ENCODE peak calls at places on chromosomes 4 and X, in four cellular contexts. Z is H9, U is right lobe of liver, W is body of pancreas. B is an unnamed sample.

GRCh38 chr4:158410272-158410671 is 111.4 kb upstream of the RXFP1 start:
- DNase-seq in Z (no peak), U (no peak), W (no peak), B (no peak)

GRCh38 chr4:123102897-123103489 is 180.6 kb upstream of the NUDT6 start:
- DNase-seq in Z (no peak), U (no peak), W (no peak), B (no peak)

GRCh38 chr4:76624271-76624681 is 189.2 kb downstream of the SHROOM3 start:
- DNase-seq in Z (peak; percentile 46), U (no peak), W (peak; percentile 86), B (peak; percentile 91)

GRCh38 chr4:113383111-113383785 is 333.8 kb downstream of the ANK2 start:
- DNase-seq in Z (no peak), U (no peak), W (no peak), B (no peak)

GRCh38 chr4:158777423-158777822 is 8.6 kb downstream of the FNIP2 start:
- DNase-seq in Z (no peak), U (no peak), W (peak; percentile 24), B (no peak)

GRCh38 chrX:103607385-103608304 is at the start of gene TCEAL3:
- DNase-seq in Z (peak; percentile 82), U (peak; percentile 57), W (peak; percentile 70), B (peak; percentile 85)

GRCh38 chrX:3393581-3394111 is 47.2 kb upstream of the MXRA5 start:
- DNase-seq in Z (no peak), U (no peak), W (no peak), B (no peak)

GRCh38 chr4:78566834-78567501 is 15.4 kb downstream of the ANXA3 start:
- DNase-seq in Z (no peak), U (no peak), W (no peak), B (no peak)

GRCh38 chr4:12703076-12703475 is 781.1 kb downstream of the RAB28 start:
- DNase-seq in Z (no peak), U (no peak), W (no peak), B (no peak)

GRCh38 chr4:136319789-136320470 is 1212.4 kb downstream of the PCDH18 start:
- DNase-seq in Z (no peak), U (no peak), W (no peak), B (no peak)

GRCh38 chr4:1305261-1305711 is 15.6 kb downstream of the MAEA start:
- DNase-seq in Z (no peak), U (peak; percentile 41), W (no peak), B (no peak)

GRCh38 chrX:17596051-17596450 is 141.2 kb upstream of the SCML1 start:
- DNase-seq in Z (no peak), U (no peak), W (no peak), B (no peak)

GRCh38 chrX:123081766-123082165 is 102.3 kb upstream of the GRIA3 start:
- DNase-seq in Z (no peak), U (no peak), W (no peak), B (no peak)

GRCh38 chr4:10893417-10893816 is 208.8 kb upstream of the CLNK start:
- DNase-seq in Z (peak; percentile 32), U (no peak), W (no peak), B (no peak)

GRCh38 chrX:101219840-101220191 is 230 bp downstream of the DRP2 start:
- DNase-seq in Z (no peak), U (no peak), W (no peak), B (no peak)

GRCh38 chrX:151624677-151625076 is 61.2 kb downstream of the PASD1 start:
- DNase-seq in Z (no peak), U (no peak), W (no peak), B (no peak)

GRCh38 chr4:114386637-114387233 is 211.9 kb upstream of the UGT8 start:
- DNase-seq in Z (no peak), U (no peak), W (no peak), B (no peak)

GRCh38 chrX:9379697-9380551 is 84.9 kb upstream of the TBL1X start:
- DNase-seq in Z (no peak), U (no peak), W (no peak), B (no peak)

GRCh38 chr4:7524064-7524682 is 89.4 kb upstream of the PSAPL1 start:
- DNase-seq in Z (no peak), U (no peak), W (no peak), B (no peak)

GRCh38 chr4:52015366-52015765 is 4.8 kb downstream of the LRRC66 start:
- DNase-seq in Z (no peak), U (no peak), W (no peak), B (no peak)

GRCh38 chr4:128600410-128600809 is 209.1 kb upstream of the JADE1 start:
- DNase-seq in Z (no peak), U (no peak), W (peak; percentile 61), B (no peak)

GRCh38 chr4:184845367-184846011 is 19.7 kb upstream of the ACSL1 start:
- DNase-seq in Z (no peak), U (no peak), W (no peak), B (no peak)

GRCh38 chr4:168516841-168517240 is 20.0 kb downstream of the PALLD start:
- DNase-seq in Z (no peak), U (no peak), W (peak; percentile 56), B (no peak)

GRCh38 chr4:89001647-89002518 is 55.1 kb downstream of the FAM13A start:
- DNase-seq in Z (no peak), U (no peak), W (peak; percentile 62), B (no peak)
- H3K27ac ChIP-seq in Z (no peak overlapping the region), U (no peak overlapping the region), W (peak overlapping the region; percentile 55), B (no peak overlapping the region)

GRCh38 chr4:170089274-170089742 is 448 bp downstream of the AADAT start:
- DNase-seq in Z (peak; percentile 60), U (no peak), W (peak; percentile 22), B (no peak)
- TF ChIP-seq CTCF in Z (peak; percentile 9), U (no peak), W (no peak), B (no peak)

DNA sequence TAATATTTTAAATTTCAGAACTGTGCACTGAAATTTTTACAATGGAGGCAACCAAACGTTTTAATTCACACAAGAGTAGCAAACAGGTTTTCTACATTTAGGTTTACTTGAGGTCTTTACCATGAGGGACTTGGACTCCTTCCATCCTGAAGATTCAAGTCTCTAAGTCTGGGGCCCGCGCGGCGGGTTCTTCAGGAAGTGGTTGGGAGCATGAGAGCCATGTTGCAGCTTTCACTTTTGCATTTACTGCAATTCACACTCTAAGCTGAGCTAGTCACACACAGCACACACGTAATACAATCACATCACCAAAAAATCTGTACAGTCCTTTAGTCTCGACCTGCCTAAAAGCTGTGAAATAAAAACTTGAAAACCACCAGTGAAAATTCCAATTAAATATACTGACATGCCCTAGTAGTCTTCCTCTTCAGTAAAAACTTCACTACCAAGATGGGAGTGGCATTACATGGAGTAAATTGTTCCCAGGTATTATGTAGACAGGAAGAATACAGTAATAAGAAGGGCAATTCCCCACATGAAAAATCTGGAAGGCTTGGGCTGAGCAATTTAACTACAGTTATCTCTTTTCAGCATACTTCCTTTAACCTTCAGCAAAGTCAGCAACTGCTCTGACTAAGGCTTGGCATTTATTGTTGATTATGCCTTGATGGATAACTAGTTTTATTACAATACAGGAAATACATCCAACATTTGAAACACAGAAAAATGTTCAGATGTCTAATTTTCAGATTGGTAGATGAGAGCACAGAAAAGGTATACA is 571.1 kb upstream of the DIPK2B start:
- DNase-seq in Z (no peak), U (peak; percentile 63), W (no peak), B (no peak)
- H3K27ac ChIP-seq in Z (no peak overlapping the region), U (no peak overlapping the region), W (no peak overlapping the region), B (peak overlapping the region; percentile 51)

GRCh38 chrX:39440734-39441305 is 639.6 kb downstream of the MID1IP1 start:
- DNase-seq in Z (no peak), U (no peak), W (no peak), B (no peak)

GRCh38 chrX:39437670-39438441 is 636.6 kb downstream of the MID1IP1 start:
- DNase-seq in Z (no peak), U (no peak), W (no peak), B (no peak)

GRCh38 chrX:39439910-39440733 is 638.9 kb downstream of the MID1IP1 start:
- DNase-seq in Z (no peak), U (no peak), W (no peak), B (no peak)

GRCh38 chrX:39442332-39442731 is 641.1 kb downstream of the MID1IP1 start:
- DNase-seq in Z (no peak), U (no peak), W (no peak), B (no peak)

GRCh38 chrX:39438603-39439602 is 637.6 kb downstream of the MID1IP1 start:
- DNase-seq in Z (no peak), U (no peak), W (no peak), B (no peak)
- TF ChIP-seq CTCF in Z (peak; percentile 47), U (peak; percentile 8), W (no peak), B (no peak)

DNA sequence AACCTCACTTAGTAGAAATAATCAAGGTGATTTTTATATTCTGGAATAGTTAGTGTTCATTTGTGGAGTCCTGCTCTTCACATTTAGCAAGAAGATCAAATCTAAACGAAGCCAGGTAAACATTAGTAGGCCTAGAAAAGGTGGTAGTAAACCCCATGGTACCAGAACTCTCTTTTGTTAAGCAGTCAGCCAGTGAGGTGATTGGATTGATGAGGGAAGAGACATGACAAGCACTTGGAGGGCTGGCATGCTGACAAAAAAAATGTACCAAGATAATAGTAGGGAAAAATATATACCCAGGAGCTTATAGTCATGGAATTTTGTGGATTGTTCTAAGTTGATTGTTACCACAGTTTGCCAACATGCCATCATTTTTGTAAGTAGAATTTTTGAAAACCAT is 163.8 kb downstream of the BANK1 start:
- DNase-seq in Z (no peak), U (no peak), W (no peak), B (no peak)
- H3K27ac ChIP-seq in Z (peak overlapping the region; percentile 78), U (no peak overlapping the region), W (no peak overlapping the region), B (no peak overlapping the region)

GRCh38 chrX:132171478-132171877 is 43.7 kb upstream of the FRMD7 start:
- DNase-seq in Z (no peak), U (no peak), W (no peak), B (no peak)
- TF ChIP-seq CTCF in Z (peak; percentile 19), U (peak; percentile 42), W (no peak), B (no peak)

GRCh38 chr4:87819281-87819919 is 13.4 kb upstream of the MEPE start:
- DNase-seq in Z (peak; percentile 55), U (no peak), W (no peak), B (no peak)
- H3K27ac ChIP-seq in Z (no peak overlapping the region), U (no peak overlapping the region), W (no peak overlapping the region), B (no peak overlapping the region)

DNA sequence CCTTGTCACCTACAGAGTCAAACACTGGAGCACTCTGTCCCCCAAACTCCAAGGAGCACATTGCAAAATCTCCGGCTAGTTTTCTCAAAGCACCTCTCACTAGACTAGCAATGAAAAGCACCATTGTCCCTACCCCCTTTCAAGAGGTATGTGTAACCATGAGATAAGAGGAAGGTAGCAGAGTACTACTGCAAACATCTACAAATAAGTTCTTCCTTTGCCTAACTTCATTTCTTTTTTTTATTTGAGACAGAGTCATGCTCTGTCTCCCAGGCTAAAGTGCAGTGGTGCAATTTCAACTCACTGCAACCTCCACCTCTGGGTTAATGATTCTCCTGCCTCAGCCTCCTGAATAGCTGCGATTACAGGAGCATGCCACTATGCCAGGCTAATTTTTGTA is 17.7 kb downstream of the PPP4R3C start:
- DNase-seq in Z (no peak), U (no peak), W (no peak), B (no peak)
- TF ChIP-seq CTCF in Z (no peak), U (no peak), W (no peak), B (no peak)

GRCh38 chr4:134999169-134999568 is 797.6 kb upstream of the PABPC4L start:
- DNase-seq in Z (no peak), U (no peak), W (no peak), B (no peak)
- H3K27ac ChIP-seq in Z (no peak overlapping the region), U (no peak overlapping the region), W (no peak overlapping the region), B (no peak overlapping the region)